ENCODE peak calls at places on chromosomes 16 and 17, in five cellular contexts. X, N, E, C and D are unnamed samples.

GRCh38 chr16:89491238-89491869 is 993 bp upstream of the ANKRD11 start:
- DNase-seq in N (no peak), C (no peak), E (no peak), X (peak), D (no peak)

GRCh38 chr17:77311371-77311981 is 170.7 kb downstream of the SEC14L1 start:
- DNase-seq in C (no peak), E (no peak), X (no peak), N (no peak), D (no peak)

GRCh38 chr17:39674702-39675389 is 6.6 kb downstream of the PNMT start:
- DNase-seq in C (no peak), N (no peak), X (no peak), E (no peak), D (no peak)

GRCh38 chr16:20637247-20637646 is 60.2 kb downstream of the ACSM1 start:
- DNase-seq in C (no peak), X (no peak), E (no peak), N (no peak), D (no peak)

GRCh38 chr17:73309727-73310555 is 1.9 kb downstream of the CDC42EP4 start:
- DNase-seq in N (no peak), E (no peak), C (no peak), X (peak), D (no peak)

GRCh38 chr17:28426081-28426519 is 20.1 kb upstream of the SLC46A1 start:
- DNase-seq in N (no peak), E (no peak), C (no peak), X (peak), D (no peak)

GRCh38 chr17:56786989-56787482 is 46.7 kb downstream of the C17orf67 start:
- DNase-seq in X (peak), C (peak), E (no peak), N (peak), D (no peak)

GRCh38 chr17:7042507-7043194 is 1.2 kb downstream of the SLC16A11 start:
- DNase-seq in E (peak), N (no peak), X (no peak), C (no peak), D (no peak)

GRCh38 chr17:31310260-31310659 is 3.6 kb downstream of the EVI2B start:
- DNase-seq in N (no peak), X (peak), E (no peak), C (no peak), D (no peak)

GRCh38 chr16:85986931-85987749 is 88.2 kb downstream of the IRF8 start:
- DNase-seq in N (no peak), E (peak), C (no peak), X (peak), D (peak)

DNA sequence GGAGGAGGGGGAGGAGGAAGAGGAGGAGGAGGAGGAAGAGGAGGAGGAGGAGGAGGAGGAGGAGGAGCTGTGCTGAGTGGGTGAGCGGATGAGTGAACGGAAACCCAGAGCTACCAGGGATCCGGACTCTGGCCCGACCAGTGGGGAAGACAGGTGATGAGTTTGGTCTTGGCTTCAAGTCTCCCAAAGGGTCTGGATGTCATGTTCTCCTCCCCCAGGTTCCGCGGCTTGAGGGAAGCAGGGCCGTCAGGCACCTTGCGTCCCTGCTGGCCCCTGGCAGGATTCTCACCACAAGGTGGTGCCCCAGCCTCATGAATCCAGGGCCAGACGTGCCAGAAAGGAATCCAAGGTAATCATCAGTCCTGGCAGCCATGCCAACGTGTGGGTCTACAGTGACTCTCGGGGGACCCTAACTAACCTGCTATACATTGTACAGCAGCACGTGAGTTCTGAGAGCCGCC is 13.5 kb upstream of the ABAT start:
- DNase-seq in E (peak), X (peak), N (peak), C (peak), D (peak)
- TF ChIP-seq CTCF in E (peak), X (peak), N (peak), C (peak), D (peak)

GRCh38 chr16:68445458-68445857 is 2.9 kb downstream of the SMPD3 start:
- DNase-seq in C (no peak), E (no peak), X (peak), N (peak), D (peak)
- TF ChIP-seq CTCF in C (peak), E (no peak), X (peak), N (peak), D (peak)

GRCh38 chr16:28580726-28581315 is 16.0 kb downstream of the SULT1A2 start:
- DNase-seq in C (no peak), N (no peak), E (no peak), X (no peak), D (no peak)
- TF ChIP-seq CTCF in C (no peak), N (no peak), E (no peak), X (no peak), D (no peak)

DNA sequence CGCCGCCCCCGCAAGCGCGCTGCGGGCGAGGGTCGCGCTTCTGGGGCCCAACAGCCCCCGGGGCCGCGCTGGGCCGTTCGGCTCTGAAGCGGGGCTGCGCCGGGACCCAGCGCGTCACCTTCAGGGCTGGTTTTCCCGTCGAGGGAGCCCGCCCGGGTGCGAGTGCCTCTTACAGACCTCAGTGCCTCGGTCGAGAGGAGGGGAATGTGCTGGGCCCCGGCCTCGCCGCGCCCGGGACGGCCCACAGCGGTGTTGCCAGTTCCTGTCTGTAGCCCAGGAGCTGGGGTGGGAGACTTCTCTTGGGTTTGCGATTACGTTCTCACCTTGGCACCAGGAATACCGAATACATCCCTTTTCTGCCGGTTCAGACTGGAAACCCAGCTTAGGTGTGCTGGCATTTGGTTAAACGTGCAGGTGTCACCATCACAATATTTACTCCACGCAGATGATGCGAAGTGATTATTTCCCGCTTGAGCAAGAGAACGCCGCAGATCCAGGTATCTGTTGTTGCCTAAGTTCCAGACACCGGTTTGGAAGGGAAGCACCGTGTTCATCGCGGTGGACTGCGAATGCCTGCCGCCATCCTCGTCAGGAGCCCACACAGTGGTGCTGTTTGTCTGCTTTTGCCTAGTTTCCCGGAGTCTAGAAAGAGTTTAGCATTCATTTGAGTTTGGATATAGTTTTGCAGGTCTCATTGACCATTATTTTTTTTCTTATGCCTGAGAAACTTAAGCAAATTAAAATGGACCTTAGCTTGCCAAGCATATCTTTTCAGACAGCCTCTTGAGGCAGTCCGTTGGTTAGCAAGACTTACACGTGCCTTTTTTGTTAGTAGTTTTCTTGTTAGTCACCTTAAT is 915 bp downstream of the MAP1LC3B start:
- DNase-seq in X (peak), C (no peak), N (peak), E (peak), D (peak)
- TF ChIP-seq CTCF in X (peak), C (peak), N (no peak), E (no peak), D (peak)

GRCh38 chr17:68599873-68600122 is 1.4 kb downstream of the FAM20A start:
- DNase-seq in E (no peak), C (no peak), N (no peak), X (no peak), D (no peak)

GRCh38 chr17:68601565-68602266 is 549 bp upstream of the FAM20A start:
- DNase-seq in C (no peak), N (no peak), X (no peak), E (no peak), D (no peak)

GRCh38 chr17:68599091-68599872 is 1.9 kb downstream of the FAM20A start:
- DNase-seq in N (no peak), X (no peak), C (no peak), E (no peak), D (no peak)

GRCh38 chr17:68600881-68601564 is at the start of gene FAM20A:
- DNase-seq in X (no peak), C (no peak), E (no peak), N (no peak), D (peak)

GRCh38 chr17:68600123-68600880 is 865 bp downstream of the FAM20A start:
- DNase-seq in X (peak), C (no peak), N (peak), E (no peak), D (peak)
- TF ChIP-seq CTCF in X (no peak), C (peak), N (peak), E (no peak), D (peak)

DNA sequence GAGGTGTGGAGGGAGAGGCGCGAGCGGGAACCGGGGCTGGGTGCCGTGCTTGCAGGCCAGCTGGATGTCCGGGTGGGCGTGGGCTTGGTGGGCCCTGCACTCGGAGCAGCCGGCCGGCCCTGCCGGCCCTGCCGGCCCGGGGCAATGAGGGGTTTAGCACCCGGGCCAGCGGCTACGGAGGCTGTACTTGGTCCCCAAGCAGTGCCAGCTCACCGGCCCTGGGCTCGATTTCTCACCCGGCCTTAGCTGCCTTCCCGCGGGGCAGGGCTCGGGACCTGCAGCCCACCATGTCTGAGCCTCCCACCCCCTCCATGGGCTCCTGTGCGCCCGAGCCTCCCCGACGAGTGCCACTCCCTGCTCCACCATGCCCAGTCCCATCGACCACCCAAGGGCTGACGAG is 24.7 kb upstream of the GPATCH8 start:
- DNase-seq in E (no peak), X (no peak), C (no peak), N (no peak), D (no peak)
- TF ChIP-seq CTCF in E (no peak), X (no peak), C (no peak), N (no peak), D (no peak)

GRCh38 chr17:15048381-15048780 is 216.7 kb downstream of the PMP22 start:
- DNase-seq in E (no peak), C (no peak), X (no peak), N (peak), D (no peak)
- TF ChIP-seq CTCF in E (no peak), C (peak), X (no peak), N (no peak), D (peak)

DNA sequence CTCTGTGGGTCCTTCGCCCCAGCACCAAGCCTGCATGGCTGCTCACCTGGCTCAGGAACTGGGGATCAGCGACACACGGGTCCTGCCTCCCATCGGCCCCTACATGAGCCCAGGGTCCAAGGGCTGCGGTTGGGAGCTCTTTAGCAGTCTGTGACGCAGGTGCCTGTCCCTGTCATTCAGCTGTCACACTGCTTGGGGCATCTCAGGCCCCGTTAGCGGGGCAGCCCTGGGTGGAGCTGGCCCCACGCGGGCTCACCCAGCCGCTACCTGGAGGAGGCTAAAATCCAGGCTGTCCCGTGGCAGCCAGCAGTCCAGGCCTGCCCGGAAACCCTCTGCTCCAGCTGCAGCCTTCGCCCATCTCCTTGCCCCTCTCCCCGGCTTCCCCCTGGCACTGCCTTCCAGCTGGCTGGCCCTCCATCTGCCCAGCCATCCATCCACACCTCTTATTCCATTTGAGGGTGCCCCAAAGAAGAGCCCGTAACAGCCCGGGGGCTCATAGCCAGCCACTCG is 3.3 kb downstream of the GCGR start:
- DNase-seq in N (no peak), X (no peak), C (no peak), E (no peak), D (no peak)
- TF ChIP-seq CTCF in N (no peak), X (no peak), C (no peak), E (no peak), D (no peak)

GRCh38 chr16:4737545-4737944 is 3.2 kb downstream of the DNAAF8 start:
- DNase-seq in N (no peak), X (no peak), E (no peak), C (no peak), D (no peak)
- TF ChIP-seq CTCF in N (no peak), X (no peak), E (no peak), C (no peak), D (no peak)